ENCODE peak calls at places on chromosomes 1 and 21, in eight cellular contexts. B is lung; H is stimulated activated effector memory CD8-positive, alpha-beta T cell treated with anti-CD3 and anti-CD28 coated beads, Interleukin-12 subunit alpha, Interleukin-12 subunit beta, amount 100 ng/mL, for 72 hours; I is GM03348; Z is amygdala; U is aorta; K is stimulated activated CD4-positive, alpha-beta T cell treated with anti-CD3 and anti-CD28 coated beads, Interleukin-4, amount 100 ng/mL, for 4 hours; O is neural crest cell. L is an unnamed sample.

GRCh38 chr1:214862421-214862820 is 220.1 kb upstream of the KCNK2 start:
- DNase-seq in B (no peak), H (no peak), I (peak), Z (no peak), U (no peak), K (no peak), O (no peak), L (no peak)

GRCh38 chr1:151309851-151310323 is 17.3 kb downstream of the PI4KB start:
- DNase-seq in B (no peak), H (no peak), I (peak), Z (no peak), U (no peak), K (no peak), O (no peak), L (no peak)

GRCh38 chr1:55559111-55559510 is 343.9 kb upstream of the USP24 start:
- DNase-seq in B (no peak), H (no peak), I (peak), Z (no peak), U (no peak), K (no peak), O (no peak), L (no peak)

GRCh38 chr1:17874231-17874630 is 119.1 kb downstream of the ACTL8 start:
- DNase-seq in B (no peak), H (no peak), I (peak), Z (no peak), U (no peak), K (no peak), O (no peak), L (no peak)

GRCh38 chr1:10398278-10398733 is 558 bp upstream of the PGD start:
- DNase-seq in B (no peak), H (no peak), I (no peak), Z (no peak), U (no peak), K (no peak), O (no peak), L (peak)

GRCh38 chr21:17491716-17492414 is 21.0 kb upstream of the CXADR start:
- DNase-seq in B (peak), H (no peak), I (peak), Z (no peak), U (peak), K (no peak), O (no peak), L (no peak)

GRCh38 chr1:109370712-109371270 is 26.9 kb downstream of the SORT1 start:
- DNase-seq in B (no peak), H (no peak), I (peak), Z (no peak), U (no peak), K (no peak), O (no peak), L (no peak)

GRCh38 chr1:231678021-231678432 is 51.4 kb downstream of the DISC1 start:
- DNase-seq in B (no peak), H (no peak), I (no peak), Z (no peak), U (no peak), K (no peak), O (no peak), L (no peak)

GRCh38 chr1:46488343-46489168 is 1.1 kb upstream of the DMBX1 start:
- DNase-seq in B (no peak), H (no peak), I (no peak), Z (no peak), U (peak), K (no peak), O (no peak), L (peak)

GRCh38 chr1:15159166-15159555 is 5.6 kb downstream of the TMEM51 start:
- DNase-seq in B (no peak), H (no peak), I (no peak), Z (no peak), U (no peak), K (no peak), O (no peak), L (no peak)

GRCh38 chr1:155196103-155196892 is 11.4 kb downstream of the THBS3 start:
- DNase-seq in B (no peak), H (no peak), I (no peak), Z (no peak), U (peak), K (no peak), O (peak), L (no peak)

GRCh38 chr21:35156293-35156976 is 107.3 kb upstream of the RUNX1 start:
- DNase-seq in B (no peak), H (no peak), I (no peak), Z (no peak), U (no peak), K (no peak), O (no peak), L (no peak)

GRCh38 chr1:172343246-172344099 is 77.0 kb upstream of the C1orf105 start:
- DNase-seq in B (no peak), H (no peak), I (peak), Z (no peak), U (no peak), K (no peak), O (no peak), L (no peak)

GRCh38 chr1:161727343-161727924 is 6.1 kb downstream of the FCRLB start:
- DNase-seq in B (no peak), H (no peak), I (peak), Z (no peak), U (no peak), K (peak), O (no peak), L (no peak)

GRCh38 chr1:1157914-1158710 is 15.6 kb upstream of the TTLL10 start:
- DNase-seq in B (peak), H (no peak), I (peak), Z (peak), U (peak), K (no peak), O (peak), L (peak)

GRCh38 chr1:168636642-168637111 is 60.3 kb downstream of the XCL1 start:
- DNase-seq in B (no peak), H (no peak), I (peak), Z (no peak), U (no peak), K (no peak), O (no peak), L (no peak)

GRCh38 chr1:230879781-230880180 is 11.5 kb upstream of the C1orf198 start:
- DNase-seq in B (no peak), H (no peak), I (no peak), Z (no peak), U (no peak), K (no peak), O (no peak), L (no peak)

GRCh38 chr1:15954316-15954715 is 21.6 kb downstream of the ZBTB17 start:
- DNase-seq in B (no peak), H (no peak), I (no peak), Z (no peak), U (no peak), K (no peak), O (no peak), L (no peak)

GRCh38 chr1:231550448-231550781 is 21.9 kb downstream of the TSNAX start:
- DNase-seq in B (no peak), H (no peak), I (no peak), Z (no peak), U (no peak), K (no peak), O (no peak), L (no peak)

GRCh38 chr21:37579356-37579755 is 212.8 kb downstream of the DYRK1A start:
- DNase-seq in B (no peak), H (no peak), I (no peak), Z (no peak), U (no peak), K (no peak), O (no peak), L (no peak)

GRCh38 chr1:1881727-1882126 is 9.2 kb downstream of the GNB1 start:
- DNase-seq in B (no peak), H (no peak), I (no peak), Z (no peak), U (peak), K (no peak), O (no peak), L (no peak)

L was measured in NCI-H526.